ENCODE peak calls at places on chromosomes 3 and 15, in six cellular contexts. One of them, this sample, is unnamed. For H3K4me1, the result is how much of the 10 kb centered on the place peaks cover.

GRCh38 chr3:4776980-4777581 is 202.2 kb upstream of the BHLHE40 start:
- DNase-seq in CD8-positive, alpha-beta memory T cell: no peak
- DNase-seq in A549: peak
- DNase-seq in BE2C: no peak
- DNase-seq in sigmoid colon: no peak
- DNase-seq in astrocyte: peak
- DNase-seq in this sample: no peak

GRCh38 chr15:81410318-81410753 is 36.3 kb upstream of the TMC3 start:
- DNase-seq in CD8-positive, alpha-beta memory T cell: no peak
- DNase-seq in A549: peak
- DNase-seq in BE2C: peak
- DNase-seq in sigmoid colon: peak
- DNase-seq in astrocyte: peak
- DNase-seq in this sample: peak

GRCh38 chr3:42055291-42055690 is 35.9 kb upstream of the TRAK1 start:
- DNase-seq in CD8-positive, alpha-beta memory T cell: no peak
- DNase-seq in A549: no peak
- DNase-seq in BE2C: no peak
- DNase-seq in sigmoid colon: no peak
- DNase-seq in astrocyte: peak
- DNase-seq in this sample: no peak

GRCh38 chr3:64174328-64174727 is 50.9 kb downstream of the PRICKLE2 start:
- DNase-seq in CD8-positive, alpha-beta memory T cell: no peak
- DNase-seq in A549: no peak
- DNase-seq in BE2C: no peak
- DNase-seq in sigmoid colon: no peak
- DNase-seq in astrocyte: no peak
- DNase-seq in this sample: no peak

GRCh38 chr3:138889792-138890191 is 55.1 kb upstream of the PIK3CB start:
- DNase-seq in CD8-positive, alpha-beta memory T cell: no peak
- DNase-seq in A549: no peak
- DNase-seq in BE2C: no peak
- DNase-seq in sigmoid colon: no peak
- DNase-seq in astrocyte: no peak
- DNase-seq in this sample: no peak

GRCh38 chr3:17935217-17935616 is 192.8 kb upstream of the TBC1D5 start:
- DNase-seq in CD8-positive, alpha-beta memory T cell: no peak
- DNase-seq in A549: no peak
- DNase-seq in BE2C: peak
- DNase-seq in sigmoid colon: no peak
- DNase-seq in astrocyte: no peak
- DNase-seq in this sample: no peak

GRCh38 chr3:127448161-127448561 is 142.4 kb downstream of the TPRA1 start:
- DNase-seq in CD8-positive, alpha-beta memory T cell: no peak
- DNase-seq in A549: no peak
- DNase-seq in BE2C: peak
- DNase-seq in sigmoid colon: peak
- DNase-seq in astrocyte: no peak
- DNase-seq in this sample: no peak

GRCh38 chr15:80010131-80010673 is 39.2 kb upstream of the BCL2A1 start:
- DNase-seq in CD8-positive, alpha-beta memory T cell: no peak
- DNase-seq in A549: no peak
- DNase-seq in BE2C: no peak
- DNase-seq in sigmoid colon: no peak
- DNase-seq in astrocyte: no peak
- DNase-seq in this sample: no peak

GRCh38 chr3:169931747-169932520 is 20.6 kb downstream of the SAMD7 start:
- DNase-seq in CD8-positive, alpha-beta memory T cell: no peak
- DNase-seq in A549: no peak
- DNase-seq in BE2C: no peak
- DNase-seq in sigmoid colon: no peak
- DNase-seq in astrocyte: no peak
- DNase-seq in this sample: no peak

GRCh38 chr3:159244927-159245326 is 443.1 kb downstream of the MFSD1 start:
- DNase-seq in CD8-positive, alpha-beta memory T cell: no peak
- DNase-seq in A549: no peak
- DNase-seq in BE2C: no peak
- DNase-seq in sigmoid colon: no peak
- DNase-seq in astrocyte: no peak
- DNase-seq in this sample: no peak

GRCh38 chr3:158718490-158719170 is 13.6 kb downstream of the RARRES1 start:
- DNase-seq in CD8-positive, alpha-beta memory T cell: no peak
- DNase-seq in A549: peak
- DNase-seq in BE2C: no peak
- DNase-seq in sigmoid colon: no peak
- DNase-seq in astrocyte: peak
- DNase-seq in this sample: no peak

GRCh38 chr3:20043398-20043797 is 3.2 kb downstream of the KAT2B start:
- DNase-seq in CD8-positive, alpha-beta memory T cell: peak
- DNase-seq in A549: no peak
- DNase-seq in BE2C: peak
- DNase-seq in sigmoid colon: peak
- DNase-seq in astrocyte: no peak
- DNase-seq in this sample: peak

GRCh38 chr15:84598993-84599392 is 1.8 kb upstream of the ZSCAN2 start:
- DNase-seq in CD8-positive, alpha-beta memory T cell: no peak
- DNase-seq in A549: peak
- DNase-seq in BE2C: peak
- DNase-seq in sigmoid colon: no peak
- DNase-seq in astrocyte: peak
- DNase-seq in this sample: peak

GRCh38 chr3:124053871-124054270 is 61.9 kb upstream of the ROPN1 start:
- DNase-seq in CD8-positive, alpha-beta memory T cell: no peak
- DNase-seq in A549: no peak
- DNase-seq in BE2C: no peak
- DNase-seq in sigmoid colon: no peak
- DNase-seq in astrocyte: no peak
- DNase-seq in this sample: no peak

GRCh38 chr3:187982149-187982548 is 171.8 kb upstream of the LPP start:
- DNase-seq in CD8-positive, alpha-beta memory T cell: no peak
- DNase-seq in A549: no peak
- DNase-seq in BE2C: no peak
- DNase-seq in sigmoid colon: no peak
- DNase-seq in astrocyte: no peak
- DNase-seq in this sample: no peak

DNA sequence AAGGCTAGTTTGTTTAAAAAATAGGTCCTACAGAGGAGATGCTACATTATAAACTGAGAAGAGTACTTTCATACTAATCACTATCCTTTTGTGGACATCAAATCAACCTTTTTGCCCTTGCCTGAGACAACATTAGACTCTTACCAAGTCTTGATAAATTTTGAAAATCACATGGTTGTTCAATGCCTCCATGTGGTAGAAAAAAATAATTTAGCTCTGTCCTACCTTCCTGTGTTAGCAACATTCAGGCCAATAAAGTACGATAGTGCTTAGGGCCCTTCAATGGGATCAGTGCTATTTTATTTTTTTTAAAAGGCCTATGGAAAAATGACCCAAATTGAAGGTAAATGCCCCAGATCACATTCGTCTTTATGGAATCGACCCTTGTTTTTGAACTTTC is 5.0 kb upstream of the UBE2E1 start:
- DNase-seq in CD8-positive, alpha-beta memory T cell: no peak
- DNase-seq in A549: no peak
- DNase-seq in BE2C: no peak
- DNase-seq in sigmoid colon: no peak
- DNase-seq in astrocyte: no peak
- DNase-seq in this sample: no peak
- H3K4me1 ChIP-seq in CD8-positive, alpha-beta memory T cell: under half
- H3K4me1 ChIP-seq in A549: under half
- H3K4me1 ChIP-seq in BE2C: under half
- H3K4me1 ChIP-seq in sigmoid colon: under half
- H3K4me1 ChIP-seq in astrocyte: under half
- H3K4me1 ChIP-seq in this sample: under half

GRCh38 chr3:9893739-9894138 is 3.3 kb downstream of the JAGN1 start:
- DNase-seq in CD8-positive, alpha-beta memory T cell: no peak
- DNase-seq in A549: no peak
- DNase-seq in BE2C: no peak
- DNase-seq in sigmoid colon: no peak
- DNase-seq in astrocyte: no peak
- DNase-seq in this sample: no peak

GRCh38 chr3:9901967-9902366 is 681 bp upstream of the IL17RE start:
- DNase-seq in CD8-positive, alpha-beta memory T cell: no peak
- DNase-seq in A549: no peak
- DNase-seq in BE2C: no peak
- DNase-seq in sigmoid colon: no peak
- DNase-seq in astrocyte: no peak
- DNase-seq in this sample: no peak

GRCh38 chr3:9899289-9899791 is 3.3 kb upstream of the IL17RE start:
- DNase-seq in CD8-positive, alpha-beta memory T cell: no peak
- DNase-seq in A549: no peak
- DNase-seq in BE2C: no peak
- DNase-seq in sigmoid colon: no peak
- DNase-seq in astrocyte: no peak
- DNase-seq in this sample: no peak

GRCh38 chr3:9898467-9899229 is 4.0 kb upstream of the IL17RE start:
- DNase-seq in CD8-positive, alpha-beta memory T cell: no peak
- DNase-seq in A549: no peak
- DNase-seq in BE2C: no peak
- DNase-seq in sigmoid colon: no peak
- DNase-seq in astrocyte: no peak
- DNase-seq in this sample: no peak

GRCh38 chr3:9897408-9898372 is 5.0 kb upstream of the IL17RE start:
- DNase-seq in CD8-positive, alpha-beta memory T cell: no peak
- DNase-seq in A549: peak
- DNase-seq in BE2C: no peak
- DNase-seq in sigmoid colon: no peak
- DNase-seq in astrocyte: peak
- DNase-seq in this sample: no peak
- H3K4me1 ChIP-seq in CD8-positive, alpha-beta memory T cell: under half
- H3K4me1 ChIP-seq in A549: half or more
- H3K4me1 ChIP-seq in BE2C: under half
- H3K4me1 ChIP-seq in sigmoid colon: under half
- H3K4me1 ChIP-seq in astrocyte: under half
- H3K4me1 ChIP-seq in this sample: under half

GRCh38 chr3:12932754-12933153 is 91.4 kb upstream of the RPL32 start:
- DNase-seq in CD8-positive, alpha-beta memory T cell: no peak
- DNase-seq in A549: no peak
- DNase-seq in BE2C: no peak
- DNase-seq in sigmoid colon: no peak
- DNase-seq in astrocyte: no peak
- DNase-seq in this sample: no peak
- H3K4me1 ChIP-seq in CD8-positive, alpha-beta memory T cell: under half
- H3K4me1 ChIP-seq in A549: under half
- H3K4me1 ChIP-seq in BE2C: under half
- H3K4me1 ChIP-seq in sigmoid colon: under half
- H3K4me1 ChIP-seq in astrocyte: under half
- H3K4me1 ChIP-seq in this sample: under half

DNA sequence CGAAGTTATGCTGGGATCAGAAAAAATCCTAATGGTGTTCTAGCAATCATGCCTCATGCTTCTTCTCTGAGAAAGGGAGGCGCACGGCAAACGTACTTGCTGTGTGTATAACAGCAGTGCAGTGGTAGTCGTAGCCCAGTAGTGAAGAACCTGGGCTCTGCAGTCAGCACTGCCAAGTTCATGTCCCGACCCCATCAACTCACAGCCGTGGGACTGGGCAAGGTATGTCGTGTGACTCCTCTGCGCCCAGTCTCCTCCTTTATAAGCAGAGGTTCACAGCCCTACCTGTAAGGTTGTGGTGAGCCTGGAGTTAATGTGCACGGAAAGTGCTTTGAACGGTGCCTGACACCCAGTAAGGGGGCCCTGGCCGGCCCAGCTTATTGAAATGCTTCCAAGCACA is 26.7 kb downstream of the EHD4 start:
- DNase-seq in CD8-positive, alpha-beta memory T cell: no peak
- DNase-seq in A549: no peak
- DNase-seq in BE2C: no peak
- DNase-seq in sigmoid colon: no peak
- DNase-seq in astrocyte: no peak
- DNase-seq in this sample: no peak
- H3K4me1 ChIP-seq in CD8-positive, alpha-beta memory T cell: under half
- H3K4me1 ChIP-seq in A549: under half
- H3K4me1 ChIP-seq in BE2C: under half
- H3K4me1 ChIP-seq in sigmoid colon: under half
- H3K4me1 ChIP-seq in astrocyte: half or more
- H3K4me1 ChIP-seq in this sample: under half

GRCh38 chr15:35671197-35671596 is 125.2 kb upstream of the DPH6 start:
- DNase-seq in CD8-positive, alpha-beta memory T cell: no peak
- DNase-seq in A549: no peak
- DNase-seq in BE2C: no peak
- DNase-seq in sigmoid colon: no peak
- DNase-seq in astrocyte: peak
- DNase-seq in this sample: no peak
- H3K4me1 ChIP-seq in CD8-positive, alpha-beta memory T cell: under half
- H3K4me1 ChIP-seq in A549: under half
- H3K4me1 ChIP-seq in BE2C: under half
- H3K4me1 ChIP-seq in sigmoid colon: under half
- H3K4me1 ChIP-seq in astrocyte: under half
- H3K4me1 ChIP-seq in this sample: under half

GRCh38 chr15:39580630-39581500 is at the start of gene THBS1:
- DNase-seq in CD8-positive, alpha-beta memory T cell: peak
- DNase-seq in A549: peak
- DNase-seq in BE2C: no peak
- DNase-seq in sigmoid colon: peak
- DNase-seq in astrocyte: peak
- DNase-seq in this sample: peak

GRCh38 chr15:39581501-39582285 is 814 bp downstream of the THBS1 start:
- DNase-seq in CD8-positive, alpha-beta memory T cell: no peak
- DNase-seq in A549: peak
- DNase-seq in BE2C: no peak
- DNase-seq in sigmoid colon: peak
- DNase-seq in astrocyte: no peak
- DNase-seq in this sample: no peak

GRCh38 chr15:39579487-39580116 is 1.3 kb upstream of the THBS1 start:
- DNase-seq in CD8-positive, alpha-beta memory T cell: no peak
- DNase-seq in A549: peak
- DNase-seq in BE2C: no peak
- DNase-seq in sigmoid colon: peak
- DNase-seq in astrocyte: peak
- DNase-seq in this sample: no peak

GRCh38 chr15:39578851-39579486 is 1.9 kb upstream of the THBS1 start:
- DNase-seq in CD8-positive, alpha-beta memory T cell: no peak
- DNase-seq in A549: peak
- DNase-seq in BE2C: no peak
- DNase-seq in sigmoid colon: peak
- DNase-seq in astrocyte: no peak
- DNase-seq in this sample: no peak

GRCh38 chr15:39580117-39580629 is 706 bp upstream of the THBS1 start:
- DNase-seq in CD8-positive, alpha-beta memory T cell: peak
- DNase-seq in A549: peak
- DNase-seq in BE2C: peak
- DNase-seq in sigmoid colon: peak
- DNase-seq in astrocyte: peak
- DNase-seq in this sample: peak
- H3K4me1 ChIP-seq in CD8-positive, alpha-beta memory T cell: under half
- H3K4me1 ChIP-seq in A549: under half
- H3K4me1 ChIP-seq in BE2C: under half
- H3K4me1 ChIP-seq in sigmoid colon: half or more
- H3K4me1 ChIP-seq in astrocyte: under half
- H3K4me1 ChIP-seq in this sample: under half

GRCh38 chr15:91866971-91867372 is 13.5 kb downstream of the SLCO3A1 start:
- DNase-seq in CD8-positive, alpha-beta memory T cell: no peak
- DNase-seq in A549: no peak
- DNase-seq in BE2C: no peak
- DNase-seq in sigmoid colon: no peak
- DNase-seq in astrocyte: no peak
- DNase-seq in this sample: no peak
- H3K4me1 ChIP-seq in CD8-positive, alpha-beta memory T cell: half or more
- H3K4me1 ChIP-seq in A549: under half
- H3K4me1 ChIP-seq in BE2C: under half
- H3K4me1 ChIP-seq in sigmoid colon: under half
- H3K4me1 ChIP-seq in astrocyte: under half
- H3K4me1 ChIP-seq in this sample: under half

This sample was measured in HAP-1.